ENCODE peak calls at places on chromosomes 16 and 17, in six cellular contexts. S, J, Y, G, R and L are unnamed samples.

GRCh38 chr16:4811773-4812172 is 9.3 kb upstream of the ROGDI start:
- DNase-seq in S (no peak), J (no peak), Y (no peak), G (no peak), R (no peak), L (no peak)

GRCh38 chr17:40038882-40039513 is 15.2 kb downstream of the MED24 start:
- DNase-seq in S (peak; percentile 93), J (peak; percentile 54), Y (peak; percentile 82), G (peak; percentile 67), R (peak; percentile 75), L (peak; percentile 86)

GRCh38 chr17:82257473-82257872 is 16.0 kb downstream of the CSNK1D start:
- DNase-seq in S (peak; percentile 76), J (peak; percentile 56), Y (no peak), G (peak; percentile 37), R (no peak), L (no peak)

GRCh38 chr17:29617481-29618271 is 5.0 kb downstream of the CORO6 start:
- DNase-seq in S (peak; percentile 84), J (peak; percentile 82), Y (peak; percentile 80), G (peak; percentile 83), R (peak; percentile 90), L (peak; percentile 72)

GRCh38 chr16:84806256-84806889 is 13.4 kb upstream of the CRISPLD2 start:
- DNase-seq in S (peak; percentile 95), J (peak; percentile 53), Y (no peak), G (no peak), R (peak; percentile 83), L (peak; percentile 68)

GRCh38 chr16:69931631-69932030 is 19.5 kb upstream of the CLEC18A start:
- DNase-seq in S (no peak), J (no peak), Y (no peak), G (no peak), R (no peak), L (no peak)

GRCh38 chr17:41019415-41019814 is 7.6 kb downstream of the KRTAP1-5 start:
- DNase-seq in S (no peak), J (no peak), Y (no peak), G (no peak), R (no peak), L (no peak)

GRCh38 chr16:23435500-23435899 is 17.5 kb downstream of the COG7 start:
- DNase-seq in S (peak; percentile 85), J (peak; percentile 41), Y (peak; percentile 29), G (peak; percentile 79), R (no peak), L (peak; percentile 36)

GRCh38 chr16:13108126-13108525 is 206.7 kb downstream of the SHISA9 start:
- DNase-seq in S (no peak), J (no peak), Y (no peak), G (no peak), R (no peak), L (no peak)

GRCh38 chr16:19559242-19559910 is 3.9 kb downstream of the VPS35L start:
- DNase-seq in S (peak; percentile 83), J (no peak), Y (no peak), G (peak; percentile 71), R (no peak), L (peak; percentile 69)

GRCh38 chr16:77596243-77596642 is 126.1 kb upstream of the NUDT7 start:
- DNase-seq in S (peak; percentile 65), J (no peak), Y (no peak), G (no peak), R (no peak), L (peak; percentile 70)

GRCh38 chr16:87212026-87212425 is 105.2 kb downstream of the C16orf95 start:
- DNase-seq in S (peak; percentile 50), J (no peak), Y (no peak), G (no peak), R (no peak), L (peak; percentile 62)

GRCh38 chr16:11047057-11047456 is 102.7 kb downstream of the CLEC16A start:
- DNase-seq in S (peak; percentile 50), J (no peak), Y (no peak), G (no peak), R (no peak), L (peak; percentile 86)

GRCh38 chr16:27317738-27318398 is 4.1 kb downstream of the IL4R start:
- DNase-seq in S (peak; percentile 49), J (no peak), Y (no peak), G (no peak), R (no peak), L (no peak)

GRCh38 chr17:80318166-80318565 is 57.5 kb downstream of the RNF213 start:
- DNase-seq in S (no peak), J (no peak), Y (no peak), G (no peak), R (no peak), L (no peak)

GRCh38 chr17:40358323-40359038 is 6.1 kb downstream of the GJD3 start:
- DNase-seq in S (peak; percentile 90), J (peak; percentile 91), Y (peak; percentile 89), G (peak; percentile 91), R (peak; percentile 95), L (peak; percentile 80)

GRCh38 chr16:84973226-84973625 is 38.1 kb downstream of the ZDHHC7 start:
- DNase-seq in S (no peak), J (no peak), Y (no peak), G (no peak), R (no peak), L (peak; percentile 43)

GRCh38 chr16:74901606-74902005 is 83.3 kb downstream of the WDR59 start:
- DNase-seq in S (no peak), J (no peak), Y (no peak), G (no peak), R (no peak), L (no peak)

GRCh38 chr16:70675851-70676513 is 9.9 kb downstream of the MTSS2 start:
- DNase-seq in S (no peak), J (peak; percentile 47), Y (no peak), G (no peak), R (peak; percentile 43), L (no peak)

GRCh38 chr17:14428640-14429029 is 127.8 kb downstream of the HS3ST3B1 start:
- DNase-seq in S (no peak), J (no peak), Y (no peak), G (no peak), R (no peak), L (no peak)

GRCh38 chr17:49872776-49873377 is 25.0 kb upstream of the TAC4 start:
- DNase-seq in S (no peak), J (no peak), Y (no peak), G (no peak), R (no peak), L (no peak)

GRCh38 chr16:73199214-73199613 is 151.3 kb upstream of the ZFHX3 start:
- DNase-seq in S (no peak), J (no peak), Y (no peak), G (no peak), R (no peak), L (no peak)

GRCh38 chr16:10770907-10771306 is 27.3 kb downstream of the NUBP1 start:
- DNase-seq in S (peak; percentile 20), J (no peak), Y (no peak), G (no peak), R (no peak), L (no peak)

GRCh38 chr16:2836646-2837508 is 6.8 kb downstream of the ZG16B start:
- DNase-seq in S (no peak), J (no peak), Y (no peak), G (no peak), R (no peak), L (no peak)

GRCh38 chr16:16067127-16067526 is 117.7 kb downstream of the ABCC1 start:
- DNase-seq in S (no peak), J (peak; percentile 35), Y (no peak), G (no peak), R (peak; percentile 62), L (peak; percentile 90)

GRCh38 chr17:50922739-50923405 is 56.7 kb upstream of the TOB1 start:
- DNase-seq in S (no peak), J (no peak), Y (no peak), G (no peak), R (peak; percentile 31), L (no peak)

GRCh38 chr17:50924800-50925199 is 58.6 kb upstream of the TOB1 start:
- DNase-seq in S (no peak), J (no peak), Y (no peak), G (no peak), R (peak; percentile 11), L (peak; percentile 25)

GRCh38 chr17:50923611-50924010 is 57.5 kb upstream of the TOB1 start:
- DNase-seq in S (no peak), J (no peak), Y (no peak), G (no peak), R (peak; percentile 17), L (no peak)

GRCh38 chr17:50925296-50925891 is 59.2 kb upstream of the TOB1 start:
- DNase-seq in S (no peak), J (no peak), Y (no peak), G (no peak), R (peak; percentile 43), L (no peak)

GRCh38 chr17:50924300-50924699 is 58.1 kb upstream of the TOB1 start:
- DNase-seq in S (no peak), J (no peak), Y (no peak), G (no peak), R (no peak), L (no peak)
- H3K4me3 ChIP-seq in S (no peak overlapping the region), J (no peak overlapping the region), Y (no peak overlapping the region), G (no peak overlapping the region), R (no peak overlapping the region), L (no peak overlapping the region)

GRCh38 chr16:89374393-89374948 is 115.9 kb downstream of the ANKRD11 start:
- DNase-seq in S (peak; percentile 77), J (no peak), Y (no peak), G (peak; percentile 74), R (no peak), L (no peak)
- TF ChIP-seq CTCF in S (peak; percentile 53), J (no peak), Y (no peak), G (peak; percentile 28), R (no peak), L (no peak)

GRCh38 chr16:48182979-48183537 is 27.3 kb upstream of the ABCC12 start:
- DNase-seq in S (no peak), J (no peak), Y (no peak), G (no peak), R (no peak), L (no peak)

GRCh38 chr16:48188449-48189102 is 32.8 kb upstream of the ABCC12 start:
- DNase-seq in S (no peak), J (no peak), Y (no peak), G (no peak), R (no peak), L (peak; percentile 3)

GRCh38 chr16:48180868-48181480 is 25.2 kb upstream of the ABCC12 start:
- DNase-seq in S (no peak), J (no peak), Y (no peak), G (no peak), R (no peak), L (no peak)

GRCh38 chr16:48184681-48185080 is 28.9 kb upstream of the ABCC12 start:
- DNase-seq in S (no peak), J (no peak), Y (no peak), G (no peak), R (no peak), L (no peak)
- H3K4me3 ChIP-seq in S (no peak overlapping the region), J (no peak overlapping the region), Y (no peak overlapping the region), G (no peak overlapping the region), R (no peak overlapping the region), L (no peak overlapping the region)

GRCh38 chr17:5355416-5356129 is 63.9 kb downstream of the NUP88 start:
- DNase-seq in S (peak; percentile 32), J (no peak), Y (no peak), G (no peak), R (no peak), L (peak; percentile 70)

GRCh38 chr17:5352681-5353289 is 66.7 kb downstream of the NUP88 start:
- DNase-seq in S (no peak), J (no peak), Y (no peak), G (no peak), R (no peak), L (no peak)

GRCh38 chr17:5354886-5355415 is 64.5 kb downstream of the NUP88 start:
- DNase-seq in S (no peak), J (no peak), Y (no peak), G (no peak), R (no peak), L (peak; percentile 28)

GRCh38 chr17:5354310-5354709 is 65.2 kb downstream of the NUP88 start:
- DNase-seq in S (no peak), J (no peak), Y (no peak), G (no peak), R (no peak), L (no peak)
- TF ChIP-seq CTCF in S (no peak), J (no peak), Y (no peak), G (no peak), R (no peak), L (no peak)